ENCODE peak calls at places on chromosome 4, in eight cellular contexts. Q is neural progenitor cell, Z is Caco-2, B is coronary artery, O is AG09309, Y is A549, A is SK-N-SH, C is dorsolateral prefrontal cortex. F is an unnamed sample.

GRCh38 chr4:79987401-79987800 is 85.6 kb downstream of the ANTXR2 start:
- DNase-seq in Y (no peak), A (no peak), B (no peak), Q (no peak), O (no peak), C (no peak), Z (no peak), F (no peak)

GRCh38 chr4:6469144-6469543 is 3.3 kb downstream of the PPP2R2C start:
- DNase-seq in C (no peak), Z (no peak), B (peak), A (no peak), O (no peak), Q (no peak), Y (no peak), F (no peak)

GRCh38 chr4:168868044-168868855 is 141.8 kb downstream of the CBR4 start:
- DNase-seq in Z (no peak), O (no peak), C (peak), A (no peak), Y (no peak), B (no peak), Q (no peak), F (no peak)

GRCh38 chr4:26272654-26273307 is 48.0 kb upstream of the RBPJ start:
- DNase-seq in Y (no peak), O (no peak), Z (no peak), Q (no peak), A (no peak), B (no peak), C (no peak), F (no peak)

GRCh38 chr4:4667643-4668081 is 125.8 kb upstream of the STX18 start:
- DNase-seq in C (no peak), Y (no peak), O (no peak), A (no peak), B (no peak), Z (no peak), Q (peak), F (no peak)

GRCh38 chr4:147543039-147543438 is 62.1 kb downstream of the EDNRA start:
- DNase-seq in A (no peak), Y (no peak), O (no peak), Z (no peak), C (no peak), Q (no peak), B (no peak), F (no peak)

GRCh38 chr4:95548738-95549245 is at the start of gene UNC5C:
- DNase-seq in Y (peak), O (no peak), Z (no peak), A (peak), C (peak), B (peak), Q (peak), F (peak)

GRCh38 chr4:147811878-147812277 is 80.0 kb downstream of the ARHGAP10 start:
- DNase-seq in A (no peak), Y (no peak), C (no peak), O (no peak), Q (no peak), Z (no peak), B (no peak), F (no peak)

GRCh38 chr4:99736846-99737245 is 79.2 kb upstream of the C4orf54 start:
- DNase-seq in C (no peak), Y (no peak), O (no peak), Q (no peak), A (no peak), B (no peak), Z (no peak), F (no peak)

DNA sequence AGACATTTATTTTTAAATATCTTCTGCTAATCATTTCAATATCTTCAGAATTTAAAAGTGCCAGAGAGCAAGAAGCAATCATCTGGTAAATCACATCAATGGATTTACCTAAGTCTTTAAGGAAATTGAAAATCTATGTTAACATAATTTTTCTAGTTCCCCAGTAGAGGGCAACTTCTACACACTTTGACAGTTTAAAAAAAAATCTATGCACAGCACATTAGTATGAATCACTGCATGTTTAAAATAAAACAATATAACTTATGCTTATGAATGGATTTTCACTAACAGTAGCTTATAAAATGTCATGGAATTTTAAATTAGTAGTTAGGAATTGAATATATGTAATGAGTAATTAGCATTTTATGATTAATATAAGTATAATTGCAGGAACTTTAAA is 126.5 kb downstream of the REELD1 start:
- DNase-seq in Z (no peak), Q (no peak), Y (no peak), A (peak), C (no peak), B (no peak), O (no peak), F (no peak)
- TF ChIP-seq CTCF in Z (no peak), Q (peak), Y (peak), A (peak), C (peak), B (peak), O (peak), F (peak)

GRCh38 chr4:84964995-84965557 is 1.4 kb downstream of the WDFY3 start:
- DNase-seq in B (no peak), Z (no peak), Q (no peak), O (no peak), C (no peak), Y (no peak), A (no peak), F (no peak)

GRCh38 chr4:84968936-84969335 is 2.4 kb upstream of the WDFY3 start:
- DNase-seq in Q (no peak), Z (no peak), Y (no peak), B (no peak), C (no peak), A (no peak), O (no peak), F (no peak)

GRCh38 chr4:84966382-84967291 is at the start of gene WDFY3:
- DNase-seq in A (peak), O (peak), Z (peak), Y (peak), C (peak), Q (peak), B (peak), F (peak)

GRCh38 chr4:84965558-84966381 is 720 bp downstream of the WDFY3 start:
- DNase-seq in A (peak), B (peak), Z (peak), Y (peak), C (peak), O (no peak), Q (peak), F (no peak)

DNA sequence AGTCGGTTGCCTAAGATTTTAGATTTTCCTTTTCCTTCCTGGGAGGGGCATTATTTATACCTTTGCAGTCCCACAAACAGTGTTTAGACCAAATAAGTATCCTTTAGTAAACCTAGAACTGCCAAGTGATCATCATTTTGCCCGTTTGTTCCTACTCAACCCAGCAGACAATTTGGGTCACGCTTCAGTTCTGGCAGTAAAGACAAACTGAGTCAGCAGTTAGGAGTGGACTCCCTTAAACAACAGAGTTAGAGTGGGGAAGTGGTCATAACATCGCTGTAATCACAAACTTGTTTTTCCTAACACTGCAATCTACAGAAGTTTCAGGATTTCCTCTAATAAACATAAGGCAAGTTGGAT is 782 bp upstream of the WDFY3 start:
- DNase-seq in Z (no peak), O (no peak), Q (no peak), C (no peak), B (no peak), Y (no peak), A (no peak), F (no peak)
- H3K4me3 ChIP-seq in Z (peak), O (peak), Q (peak), C (peak), B (peak), Y (peak), A (peak), F (peak)

GRCh38 chr4:65943076-65943475 is 272.8 kb upstream of the EPHA5 start:
- DNase-seq in Q (peak), C (no peak), A (no peak), Y (peak), Z (peak), O (peak), B (no peak), F (peak)
- TF ChIP-seq CTCF in Q (peak), C (no peak), A (peak), Y (no peak), Z (no peak), O (no peak), B (no peak), F (peak)

DNA sequence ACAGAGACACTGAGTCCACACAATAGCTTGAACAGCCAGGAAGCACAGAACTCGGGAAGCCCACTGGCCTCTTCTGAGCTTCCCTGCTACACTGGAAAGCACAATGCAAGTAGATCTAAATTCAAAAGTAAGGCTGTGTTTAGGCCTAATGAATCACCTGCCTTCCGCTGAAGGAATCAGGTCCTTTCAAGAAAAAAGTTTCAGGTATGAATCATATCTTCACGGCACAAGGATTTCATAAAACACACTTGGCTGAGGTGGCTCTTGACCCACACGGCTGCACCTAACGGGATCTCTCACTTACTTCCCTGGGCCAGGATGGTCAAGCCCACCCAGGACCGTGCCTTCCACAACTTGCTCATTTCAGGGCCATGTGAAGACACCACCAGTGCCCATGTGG is 59.3 kb downstream of the IRF2 start:
- DNase-seq in Z (no peak), Q (no peak), O (no peak), C (no peak), Y (no peak), A (no peak), B (no peak), F (no peak)
- H3K4me3 ChIP-seq in Z (no peak), Q (no peak), O (no peak), C (no peak), Y (no peak), A (no peak), B (no peak), F (no peak)

GRCh38 chr4:38606587-38606905 is 57.5 kb upstream of the KLF3 start:
- DNase-seq in B (no peak), Y (no peak), Q (no peak), A (no peak), O (no peak), C (no peak), Z (no peak), F (no peak)
- TF ChIP-seq CTCF in B (no peak), Y (no peak), Q (no peak), A (no peak), O (no peak), C (no peak), Z (no peak), F (no peak)

DNA sequence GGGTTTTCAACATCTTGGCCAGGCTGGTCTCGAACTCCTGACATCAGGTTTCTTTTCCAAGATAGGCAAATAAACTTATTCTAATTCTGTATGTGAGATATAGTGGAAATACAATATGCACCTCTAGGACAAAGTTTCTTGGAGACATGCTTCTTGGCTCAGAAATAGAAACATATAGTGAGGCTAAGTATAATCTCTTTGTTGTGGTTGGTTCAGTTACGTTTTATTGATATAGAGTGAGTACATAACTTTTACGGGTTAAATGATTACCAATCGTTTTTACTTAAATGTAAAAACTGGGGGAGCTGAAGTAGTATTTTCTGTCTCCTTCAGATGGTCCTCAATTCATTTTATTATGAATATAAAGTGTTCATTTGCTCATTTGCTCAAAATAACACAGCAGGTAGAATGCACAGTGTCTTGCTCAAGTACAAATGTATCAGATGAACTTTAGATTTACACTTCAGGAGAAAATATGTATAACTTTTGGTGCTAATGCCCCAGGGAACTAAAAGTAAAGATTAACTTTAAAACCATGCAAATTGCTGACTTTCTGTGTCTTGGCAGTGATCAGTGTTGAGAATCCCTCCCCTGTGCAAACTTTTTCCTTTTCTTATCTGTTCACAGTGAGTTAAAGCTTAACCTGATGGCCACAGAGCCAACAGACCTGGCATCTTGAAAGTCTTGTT is 77.6 kb downstream of the AFF1 start:
- DNase-seq in Y (peak), Q (no peak), B (no peak), Z (peak), C (no peak), O (no peak), A (no peak), F (no peak)
- H3K4me3 ChIP-seq in Y (peak), Q (no peak), B (no peak), Z (peak), C (no peak), O (no peak), A (no peak), F (no peak)

F was measured in astrocyte of the cerebellum.